ENCODE peak calls at places on chromosomes 2 and 18, in ten cellular contexts. E, U, L, Q, P, K, N, T, H and B are unnamed samples. For H3K4me1, the result is how much of the 10 kb centered on the place peaks cover.

GRCh38 chr18:35577045-35577848 is 4.3 kb upstream of the GALNT1 start:
- DNase-seq in P (no peak), T (no peak), K (no peak), N (no peak), U (no peak), Q (no peak), L (no peak), H (no peak), E (no peak), B (no peak)

GRCh38 chr18:5890606-5891360 is 4.5 kb downstream of the TMEM200C start:
- DNase-seq in U (peak), T (no peak), N (no peak), K (peak), Q (no peak), P (peak), E (no peak), H (peak), L (peak), B (no peak)

GRCh38 chr2:241000831-241001321 is 2.5 kb downstream of the SNED1 start:
- DNase-seq in K (no peak), P (peak), Q (no peak), E (peak), H (peak), N (peak), L (no peak), T (no peak), U (no peak), B (no peak)

GRCh38 chr2:240069846-240070245 is 16.5 kb upstream of the OR6B3 start:
- DNase-seq in H (no peak), K (no peak), E (no peak), Q (no peak), U (no peak), P (no peak), T (no peak), L (no peak), N (no peak), B (no peak)

GRCh38 chr18:57854726-57855125 is 51.6 kb upstream of the ATP8B1 start:
- DNase-seq in T (no peak), P (no peak), Q (no peak), L (no peak), E (no peak), U (no peak), H (no peak), K (no peak), N (no peak), B (no peak)

GRCh38 chr2:67798536-67799160 is 264.2 kb downstream of the C1D start:
- DNase-seq in P (no peak), U (no peak), K (no peak), L (no peak), N (no peak), Q (no peak), E (no peak), H (no peak), T (no peak), B (no peak)

GRCh38 chr2:238053195-238053776 is 7.5 kb upstream of the SCLY start:
- DNase-seq in E (no peak), N (no peak), T (no peak), P (no peak), K (no peak), Q (no peak), H (no peak), U (no peak), L (no peak), B (peak)

GRCh38 chr2:205474746-205475145 is 207.6 kb upstream of the NRP2 start:
- DNase-seq in U (no peak), N (no peak), P (no peak), Q (no peak), E (no peak), T (no peak), H (no peak), L (no peak), K (no peak), B (peak)

GRCh38 chr2:240127911-240128607 is 8.0 kb downstream of the COPS9 start:
- DNase-seq in L (peak), U (no peak), N (peak), E (no peak), K (no peak), Q (no peak), P (no peak), H (no peak), T (peak), B (no peak)

GRCh38 chr2:105814291-105814940 is 69.7 kb downstream of the NCK2 start:
- DNase-seq in E (no peak), K (no peak), L (no peak), U (no peak), Q (no peak), H (no peak), N (no peak), P (no peak), T (no peak), B (peak)

GRCh38 chr2:48126180-48126579 is 219.9 kb upstream of the FBXO11 start:
- DNase-seq in P (no peak), K (no peak), H (no peak), Q (no peak), E (no peak), N (no peak), T (no peak), U (no peak), L (no peak), B (peak)

GRCh38 chr2:226002438-226002837 is 602.9 kb downstream of the NYAP2 start:
- DNase-seq in L (peak), E (no peak), K (no peak), T (peak), H (no peak), N (no peak), U (peak), P (no peak), Q (peak), B (peak)

GRCh38 chr2:20599861-20600461 is 50.9 kb downstream of the HS1BP3 start:
- DNase-seq in N (peak), K (peak), E (no peak), L (peak), H (no peak), T (peak), Q (peak), P (no peak), U (no peak), B (no peak)

GRCh38 chr18:58687871-58688308 is 16.6 kb downstream of the MALT1 start:
- DNase-seq in P (no peak), E (no peak), T (no peak), K (no peak), N (no peak), H (no peak), L (no peak), Q (no peak), U (no peak), B (no peak)

GRCh38 chr2:161173541-161174194 is 13.4 kb downstream of the TANK start:
- DNase-seq in N (no peak), Q (no peak), K (no peak), H (no peak), E (no peak), T (no peak), U (no peak), L (no peak), P (no peak), B (no peak)

GRCh38 chr18:48074929-48075706 is 144.7 kb upstream of the SMAD2 start:
- DNase-seq in L (no peak), K (no peak), N (no peak), U (no peak), T (no peak), P (no peak), E (no peak), Q (no peak), H (no peak), B (no peak)

GRCh38 chr18:63788447-63789096 is 13.4 kb downstream of the SERPINB7 start:
- DNase-seq in E (no peak), N (no peak), P (no peak), Q (no peak), U (no peak), K (no peak), L (peak), H (no peak), T (no peak), B (peak)

GRCh38 chr2:113879457-113879856 is 10.4 kb upstream of the ACTR3 start:
- DNase-seq in T (no peak), L (no peak), P (no peak), K (no peak), Q (no peak), U (no peak), E (no peak), N (no peak), H (no peak), B (no peak)

GRCh38 chr2:229485782-229486181 is 214.7 kb upstream of the PID1 start:
- DNase-seq in T (no peak), N (no peak), H (no peak), K (peak), U (no peak), Q (no peak), E (no peak), L (no peak), P (peak), B (no peak)

GRCh38 chr2:159053186-159054031 is 85.0 kb downstream of the TANC1 start:
- DNase-seq in L (no peak), E (no peak), N (no peak), K (no peak), Q (no peak), T (no peak), U (no peak), P (no peak), H (no peak), B (peak)

GRCh38 chr2:31386648-31387047 is 27.9 kb downstream of the XDH start:
- DNase-seq in U (no peak), L (no peak), K (peak), Q (no peak), T (no peak), N (no peak), P (no peak), H (no peak), E (peak), B (peak)

GRCh38 chr2:10407432-10407831 is 40.7 kb downstream of the ODC1 start:
- DNase-seq in E (no peak), T (no peak), L (no peak), U (no peak), H (no peak), N (no peak), Q (no peak), K (no peak), P (no peak), B (no peak)

GRCh38 chr2:10410716-10411437 is 37.2 kb downstream of the ODC1 start:
- DNase-seq in U (no peak), L (no peak), Q (no peak), H (no peak), K (no peak), P (no peak), N (no peak), E (no peak), T (no peak), B (no peak)

GRCh38 chr2:10407841-10408648 is 40.1 kb downstream of the ODC1 start:
- DNase-seq in P (no peak), L (no peak), N (peak), Q (peak), E (peak), T (peak), K (no peak), U (peak), H (no peak), B (peak)

GRCh38 chr2:10410001-10410671 is 38.0 kb downstream of the ODC1 start:
- DNase-seq in T (no peak), N (no peak), Q (no peak), L (no peak), H (no peak), K (no peak), P (no peak), U (no peak), E (no peak), B (no peak)

DNA sequence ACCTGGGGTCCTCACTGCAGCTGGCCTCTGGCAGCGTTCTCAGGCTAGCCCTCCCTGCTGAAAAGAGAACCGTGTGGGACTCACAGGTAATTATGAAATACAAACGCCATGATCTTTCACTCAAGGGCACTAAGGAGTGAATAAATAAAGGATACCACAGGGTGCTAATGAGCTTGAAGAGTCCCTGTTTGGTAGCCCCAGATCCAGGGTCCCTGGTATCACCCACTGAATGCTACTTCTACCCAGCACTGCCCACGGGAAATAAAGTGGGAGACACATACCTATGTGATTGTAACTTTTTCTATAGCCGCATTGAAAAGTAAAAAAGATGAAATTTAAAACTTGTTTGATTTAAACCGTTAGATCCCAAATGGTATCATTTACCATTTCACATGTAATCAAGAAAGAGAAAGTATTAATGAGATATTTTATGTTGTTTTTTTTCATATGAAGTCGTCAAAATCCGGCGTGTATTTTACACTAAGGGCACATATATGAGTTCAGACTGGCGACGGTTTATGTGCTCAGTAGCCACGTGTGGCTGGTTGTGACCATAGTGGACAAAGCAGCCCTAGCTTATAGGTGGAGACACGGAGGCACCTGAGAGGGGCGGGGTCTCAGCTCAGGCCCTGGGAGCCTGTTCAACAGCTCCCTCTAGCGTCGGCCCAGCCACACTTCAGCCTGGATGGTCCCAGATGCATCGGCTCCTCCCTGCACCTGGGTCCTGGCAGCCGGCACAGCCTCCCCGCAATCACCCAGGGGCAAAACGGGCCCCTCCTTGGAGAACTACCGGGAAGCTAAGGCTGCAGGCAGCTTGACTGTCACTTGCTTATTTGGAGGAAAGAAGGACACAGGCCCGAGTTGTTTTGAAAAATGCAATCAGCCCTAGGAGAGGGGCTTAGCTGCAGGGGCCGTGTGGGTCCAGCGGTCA is 39.2 kb downstream of the ODC1 start:
- DNase-seq in K (peak), U (peak), L (peak), T (peak), E (peak), N (peak), Q (peak), P (peak), H (peak), B (peak)
- H3K4me3 ChIP-seq in K (no peak), U (no peak), L (no peak), T (no peak), E (no peak), N (no peak), Q (no peak), P (no peak), H (no peak), B (no peak)

DNA sequence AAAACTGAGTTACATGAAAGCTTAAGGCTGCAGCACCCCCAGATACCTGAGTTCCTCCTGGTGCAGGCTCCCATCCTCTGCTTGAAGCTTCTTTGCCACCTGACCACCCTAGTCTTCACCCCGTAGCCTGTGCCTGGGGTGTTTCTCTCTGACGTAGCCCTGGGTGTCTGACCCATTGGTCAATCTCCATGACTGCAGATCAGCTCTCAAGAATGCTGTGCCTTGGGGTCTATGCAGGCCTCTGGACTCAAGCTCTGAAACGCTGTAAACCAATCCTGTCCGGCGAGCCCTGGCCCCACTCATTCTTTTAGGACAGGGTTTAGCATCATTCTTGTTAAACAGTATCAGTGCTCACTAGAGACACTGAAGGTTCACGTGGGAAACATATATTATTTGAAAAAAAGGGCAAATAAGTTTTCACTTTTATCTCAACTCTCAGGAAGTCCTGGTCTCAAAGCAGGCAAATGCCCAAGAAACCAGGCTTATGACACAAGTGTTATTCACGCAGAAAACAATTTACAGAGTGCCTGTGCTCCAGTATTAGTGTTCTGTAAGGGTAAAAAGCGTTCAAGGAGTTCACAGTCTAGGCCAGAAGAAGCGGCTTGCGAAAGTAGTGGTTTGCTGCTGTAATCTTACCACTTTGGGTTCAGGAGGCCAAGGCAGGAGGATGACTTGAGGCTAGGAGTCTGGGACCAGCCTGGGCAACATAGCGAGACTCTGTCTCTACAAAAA is 22.8 kb upstream of the PPP4R1 start:
- DNase-seq in N (no peak), T (no peak), U (no peak), L (no peak), H (no peak), P (no peak), K (no peak), E (no peak), Q (no peak), B (no peak)
- H3K4me1 ChIP-seq in N (under half), T (under half), U (under half), L (under half), H (under half), P (under half), K (under half), E (under half), Q (under half), B (under half)

GRCh38 chr2:216159646-216160045 is 50.5 kb downstream of the XRCC5 start:
- DNase-seq in U (no peak), K (no peak), N (no peak), Q (no peak), L (no peak), E (no peak), T (no peak), H (no peak), P (no peak), B (peak)

GRCh38 chr2:216161967-216162366 is 52.8 kb downstream of the XRCC5 start:
- DNase-seq in N (no peak), U (no peak), T (no peak), Q (no peak), P (no peak), E (no peak), K (no peak), H (no peak), L (no peak), B (no peak)

GRCh38 chr2:216160786-216161185 is 51.6 kb downstream of the XRCC5 start:
- DNase-seq in K (no peak), U (no peak), H (no peak), L (no peak), N (no peak), Q (no peak), E (no peak), P (no peak), T (no peak), B (no peak)

GRCh38 chr2:216164087-216164486 is 54.9 kb downstream of the XRCC5 start:
- DNase-seq in Q (no peak), T (no peak), E (no peak), N (no peak), P (no peak), H (no peak), L (no peak), K (no peak), U (no peak), B (no peak)

DNA sequence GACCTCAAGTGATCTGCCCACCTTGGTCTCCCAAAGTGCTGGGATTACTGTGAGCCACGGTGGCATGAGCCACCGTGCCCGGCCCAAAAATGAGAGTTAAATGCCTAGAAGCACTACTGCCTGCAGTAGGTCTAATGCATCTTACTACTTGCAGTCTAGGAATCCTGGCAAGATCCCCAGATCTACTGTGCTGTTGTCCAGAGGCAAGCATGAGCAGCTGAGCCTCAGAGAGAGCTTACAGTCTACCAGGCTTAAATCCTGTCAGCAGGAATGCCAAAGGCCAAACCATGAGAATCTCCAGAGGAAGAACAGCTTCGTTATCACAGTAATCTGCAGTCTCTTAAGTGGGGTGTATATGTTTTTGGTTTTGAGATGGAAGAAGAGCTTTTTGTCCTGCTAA is 54.4 kb downstream of the XRCC5 start:
- DNase-seq in N (no peak), U (no peak), Q (no peak), E (no peak), T (no peak), P (peak), H (no peak), K (no peak), L (no peak), B (peak)
- H3K4me3 ChIP-seq in N (no peak), U (no peak), Q (no peak), E (no peak), T (no peak), P (no peak), H (no peak), K (no peak), L (no peak), B (no peak)

GRCh38 chr18:59848002-59848401 is 51.8 kb upstream of the PMAIP1 start:
- DNase-seq in U (no peak), H (no peak), K (no peak), Q (no peak), P (no peak), N (no peak), E (no peak), L (no peak), T (no peak), B (no peak)
- H3K4me1 ChIP-seq in U (under half), H (under half), K (under half), Q (under half), P (under half), N (under half), E (under half), L (under half), T (under half), B (under half)